ENCODE peak calls at places on chromosomes 5 and 9, in five cellular contexts. N, C, G, S and H are unnamed samples.

GRCh38 chr5:150106669-150107068 is 20.3 kb upstream of the CSF1R start:
- DNase-seq in S (peak), N (no peak), C (peak), G (no peak), H (no peak)

GRCh38 chr5:168777651-168778050 is 198.5 kb upstream of the PANK3 start:
- DNase-seq in S (no peak), C (no peak), G (no peak), N (no peak), H (no peak)

GRCh38 chr5:122871669-122872068 is 26.3 kb downstream of the SNX24 start:
- DNase-seq in N (no peak), G (no peak), C (no peak), S (no peak), H (no peak)

GRCh38 chr5:132053483-132053882 is 7.0 kb upstream of the IL3 start:
- DNase-seq in G (peak), S (no peak), N (no peak), C (no peak), H (no peak)

GRCh38 chr5:76818844-76819831 is at the start of gene F2RL1:
- DNase-seq in C (peak), N (peak), G (peak), S (peak), H (peak)

GRCh38 chr9:100473271-100474081 is 527 bp downstream of the TMEFF1 start:
- DNase-seq in N (peak), S (peak), G (peak), C (peak), H (peak)

GRCh38 chr9:92180669-92181181 is 65.5 kb upstream of the SPTLC1 start:
- DNase-seq in N (peak), S (no peak), G (no peak), C (peak), H (peak)

GRCh38 chr5:181173420-181174342 is 26.3 kb downstream of the OR2V2 start:
- DNase-seq in N (peak), G (peak), C (no peak), S (no peak), H (peak)

GRCh38 chr5:84764227-84764626 is 379.5 kb upstream of the EDIL3 start:
- DNase-seq in N (no peak), C (no peak), G (no peak), S (no peak), H (no peak)

GRCh38 chr9:61673247-61673646 is 483.4 kb downstream of the SPATA31A7 start:
- DNase-seq in N (no peak), S (no peak), C (no peak), G (no peak), H (no peak)